ENCODE peak calls at places on chromosomes 12 and 14, in six cellular contexts. K is midbrain, H is GM23248, R is right lobe of liver, T is A549, X is caudate nucleus. F is an unnamed sample.

GRCh38 chr14:65750906-65751305 is 338.4 kb downstream of the FUT8 start:
- DNase-seq in K (no peak), H (no peak), R (no peak), T (no peak), X (no peak), F (no peak)

GRCh38 chr12:50924439-50925341 is 27.7 kb upstream of the HIGD1C start:
- DNase-seq in K (peak), H (peak), R (peak), T (peak), X (peak), F (peak)

GRCh38 chr14:56196274-56196673 is 78.1 kb downstream of the PELI2 start:
- DNase-seq in K (no peak), H (peak), R (no peak), T (no peak), X (no peak), F (no peak)

GRCh38 chr14:53035336-53035735 is 84.5 kb upstream of the FERMT2 start:
- DNase-seq in K (no peak), H (no peak), R (no peak), T (no peak), X (no peak), F (no peak)

GRCh38 chr12:101852998-101853397 is 22.2 kb upstream of the GNPTAB start:
- DNase-seq in K (no peak), H (no peak), R (no peak), T (no peak), X (no peak), F (no peak)

GRCh38 chr12:94171595-94171930 is 23.2 kb downstream of the PLXNC1 start:
- DNase-seq in K (no peak), H (peak), R (no peak), T (no peak), X (no peak), F (no peak)

GRCh38 chr12:103996595-103996994 is 30.9 kb downstream of the TDG start:
- DNase-seq in K (no peak), H (no peak), R (no peak), T (no peak), X (no peak), F (no peak)

GRCh38 chr14:33483110-33483509 is 467.8 kb downstream of the EGLN3 start:
- DNase-seq in K (no peak), H (no peak), R (no peak), T (no peak), X (no peak), F (peak)

GRCh38 chr12:114820773-114821172 is 136.8 kb upstream of the TBX3 start:
- DNase-seq in K (no peak), H (no peak), R (no peak), T (no peak), X (no peak), F (no peak)

GRCh38 chr14:75339059-75339458 is 60.4 kb downstream of the FOS start:
- DNase-seq in K (no peak), H (peak), R (no peak), T (no peak), X (no peak), F (no peak)

GRCh38 chr12:54680374-54680773 is 32.2 kb upstream of the DCD start:
- DNase-seq in K (no peak), H (peak), R (no peak), T (peak), X (no peak), F (peak)

GRCh38 chr12:45309826-45310626 is 94.1 kb downstream of the ANO6 start:
- DNase-seq in K (no peak), H (peak), R (no peak), T (no peak), X (no peak), F (no peak)

GRCh38 chr14:92950193-92950540 is 27.2 kb downstream of the CHGA start:
- DNase-seq in K (no peak), H (no peak), R (no peak), T (no peak), X (no peak), F (no peak)

GRCh38 chr12:131535779-131536178 is 175.1 kb upstream of the SFSWAP start:
- DNase-seq in K (no peak), H (no peak), R (no peak), T (no peak), X (no peak), F (no peak)

GRCh38 chr14:68885226-68886108 is 92.6 kb upstream of the ZFP36L1 start:
- DNase-seq in K (no peak), H (no peak), R (no peak), T (no peak), X (no peak), F (no peak)

GRCh38 chr12:45184145-45184958 is 31.5 kb upstream of the ANO6 start:
- DNase-seq in K (no peak), H (no peak), R (no peak), T (no peak), X (no peak), F (no peak)

GRCh38 chr14:105162374-105162979 is 6.1 kb downstream of the JAG2 start:
- DNase-seq in K (no peak), H (no peak), R (no peak), T (no peak), X (peak), F (peak)

GRCh38 chr12:113786107-113786506 is 180.0 kb downstream of the RBM19 start:
- DNase-seq in K (no peak), H (no peak), R (no peak), T (no peak), X (no peak), F (no peak)

GRCh38 chr14:68508581-68508980 is 284.3 kb downstream of the ZFP36L1 start:
- DNase-seq in K (no peak), H (no peak), R (peak), T (no peak), X (no peak), F (no peak)

GRCh38 chr12:3622021-3622731 is 130.7 kb downstream of the CRACR2A start:
- DNase-seq in K (no peak), H (peak), R (no peak), T (no peak), X (no peak), F (no peak)

GRCh38 chr14:101235042-101235871 is 326.0 kb upstream of the DIO3 start:
- DNase-seq in K (peak), H (peak), R (peak), T (peak), X (no peak), F (peak)

GRCh38 chr12:2336409-2336829 is 283.6 kb downstream of the CACNA1C start:
- DNase-seq in K (no peak), H (peak), R (no peak), T (peak), X (peak), F (peak)

GRCh38 chr14:50830932-50831703 is at the start of gene NIN:
- DNase-seq in K (peak), H (peak), R (peak), T (peak), X (peak), F (peak)

GRCh38 chr14:99685061-99685995 is 1.2 kb downstream of the CYP46A1 start:
- DNase-seq in K (no peak), H (no peak), R (peak), T (no peak), X (no peak), F (no peak)

GRCh38 chr12:20624718-20625117 is 70.4 kb upstream of the SLCO1C1 start:
- DNase-seq in K (no peak), H (peak), R (no peak), T (peak), X (no peak), F (no peak)

GRCh38 chr14:25622752-25623151 is 572.8 kb upstream of the STXBP6 start:
- DNase-seq in K (no peak), H (no peak), R (no peak), T (no peak), X (no peak), F (no peak)

GRCh38 chr12:22974865-22975264 is 349.9 kb downstream of the ETNK1 start:
- DNase-seq in K (no peak), H (peak), R (no peak), T (peak), X (no peak), F (no peak)

GRCh38 chr12:89156862-89157262 is 195.4 kb downstream of the DUSP6 start:
- DNase-seq in K (no peak), H (peak), R (no peak), T (no peak), X (no peak), F (no peak)

GRCh38 chr14:54837508-54838149 is 65.0 kb downstream of the GCH1 start:
- DNase-seq in K (no peak), H (no peak), R (peak), T (no peak), X (no peak), F (no peak)

GRCh38 chr12:79592865-79593264 is 97.9 kb downstream of the PAWR start:
- DNase-seq in K (no peak), H (no peak), R (no peak), T (no peak), X (no peak), F (no peak)

GRCh38 chr14:96130854-96131253 is 73.8 kb upstream of the BDKRB2 start:
- DNase-seq in K (no peak), H (peak), R (no peak), T (no peak), X (no peak), F (no peak)

GRCh38 chr14:91303091-91303923 is 58.8 kb upstream of the GPR68 start:
- DNase-seq in K (no peak), H (peak), R (no peak), T (peak), X (no peak), F (peak)

GRCh38 chr12:52976574-52977071 is 27.7 kb downstream of the KRT18 start:
- DNase-seq in K (no peak), H (peak), R (no peak), T (peak), X (no peak), F (no peak)

GRCh38 chr14:98070521-98070920 is 1201.5 kb downstream of the BCL11B start:
- DNase-seq in K (no peak), H (no peak), R (no peak), T (no peak), X (peak), F (no peak)

GRCh38 chr12:47207005-47207717 is 127.4 kb upstream of the AMIGO2 start:
- DNase-seq in K (no peak), H (no peak), R (no peak), T (no peak), X (no peak), F (no peak)

GRCh38 chr14:30153662-30154061 is 226.0 kb upstream of the PRKD1 start:
- DNase-seq in K (no peak), H (no peak), R (no peak), T (no peak), X (no peak), F (no peak)

F was measured in K562.